ENCODE peak calls at places on chromosomes 5 and 9, in six cellular contexts. H is IMR-90, P is neuronal stem cell, U is mesenchymal stem cell, L is mesendoderm, X is trophoblast cell. Q is an unnamed sample.

GRCh38 chr9:11064853-11065252 is 452.1 kb upstream of the PTPRD start:
- DNase-seq in U (no peak), P (no peak), L (no peak), X (no peak), H (no peak), Q (no peak)

GRCh38 chr5:75438722-75439121 is 72.7 kb downstream of the CERT1 start:
- DNase-seq in L (no peak), U (no peak), P (no peak), X (no peak), H (no peak), Q (no peak)

GRCh38 chr9:16515207-16515606 is 355.3 kb downstream of the BNC2 start:
- DNase-seq in L (peak; percentile 58), X (no peak), U (peak; percentile 54), P (peak; percentile 35), H (peak; percentile 25), Q (peak; percentile 46)

GRCh38 chr9:129640086-129640870 is 1.7 kb downstream of the ASB6 start:
- DNase-seq in U (peak; percentile 37), L (no peak), X (no peak), H (peak; percentile 39), P (no peak), Q (no peak)

GRCh38 chr5:154871732-154872131 is 13.3 kb downstream of the CNOT8 start:
- DNase-seq in P (no peak), L (no peak), X (no peak), U (no peak), H (no peak), Q (no peak)

GRCh38 chr9:5493597-5494511 is 16.5 kb upstream of the PDCD1LG2 start:
- DNase-seq in H (peak; percentile 92), L (no peak), U (peak; percentile 66), X (no peak), P (no peak), Q (no peak)

GRCh38 chr9:127143920-127144465 is 21.6 kb upstream of the ANGPTL2 start:
- DNase-seq in X (no peak), P (no peak), H (no peak), U (no peak), L (no peak), Q (no peak)

GRCh38 chr5:143887901-143888648 is 76.1 kb downstream of the HMHB1 start:
- DNase-seq in H (peak; percentile 75), X (no peak), L (no peak), P (no peak), U (peak; percentile 87), Q (no peak)

GRCh38 chr9:78919701-78920100 is 622.8 kb downstream of the PSAT1 start:
- DNase-seq in U (no peak), L (no peak), X (no peak), P (no peak), H (peak; percentile 20), Q (no peak)

GRCh38 chr9:5767968-5768932 is 64.7 kb downstream of the ERMP1 start:
- DNase-seq in U (no peak), X (peak; percentile 2), L (peak; percentile 8), P (no peak), H (no peak), Q (no peak)

GRCh38 chr5:159878988-159879471 is 37.3 kb upstream of the ADRA1B start:
- DNase-seq in H (peak; percentile 85), P (peak; percentile 67), L (peak; percentile 95), X (peak; percentile 81), U (peak; percentile 94), Q (peak; percentile 84)

GRCh38 chr5:17018871-17019270 is 82.8 kb upstream of the MYO10 start:
- DNase-seq in X (no peak), U (no peak), H (no peak), L (no peak), P (no peak), Q (no peak)

GRCh38 chr5:93503598-93504067 is 77.4 kb downstream of the NR2F1-AS1 start:
- DNase-seq in U (peak; percentile 98), H (peak; percentile 97), L (peak; percentile 31), P (no peak), X (no peak), Q (no peak)

GRCh38 chr5:10352404-10353240 is 873 bp upstream of the MARCHF6 start:
- DNase-seq in X (no peak), P (no peak), L (peak; percentile 75), U (peak; percentile 67), H (peak; percentile 52), Q (no peak)

DNA sequence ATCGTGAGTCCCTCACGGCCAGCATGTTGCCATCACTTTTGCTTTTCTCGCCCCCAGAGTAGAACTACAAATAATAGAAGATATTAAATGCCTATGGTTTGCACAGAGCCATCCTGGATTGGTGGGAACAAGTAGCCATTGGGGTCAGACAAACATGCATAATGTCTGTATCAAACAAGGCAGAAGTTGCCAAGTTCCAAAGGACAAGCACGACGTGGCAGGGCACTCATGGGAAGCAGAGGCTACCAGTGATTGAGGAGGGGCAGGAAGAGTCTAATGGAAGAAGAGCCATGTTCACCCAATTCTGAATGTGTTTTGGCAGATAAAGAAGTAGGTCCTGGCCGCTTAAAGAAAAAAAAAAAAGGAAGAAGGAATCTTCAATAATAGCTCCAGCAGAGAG is 153.8 kb upstream of the ADCY2 start:
- DNase-seq in P (no peak), H (no peak), L (no peak), U (no peak), X (no peak), Q (no peak)
- H3K9ac ChIP-seq in P (no peak overlapping the region), H (no peak overlapping the region), L (no peak overlapping the region), U (no peak overlapping the region), X (no peak overlapping the region), Q (no peak overlapping the region)

GRCh38 chr5:1936413-1936812 is 53.7 kb upstream of the IRX4 start:
- DNase-seq in X (peak; percentile 65), U (no peak), L (peak; percentile 40), P (no peak), H (no peak), Q (peak; percentile 23)
- H3K23ac ChIP-seq in X (no peak overlapping the region), U (no peak overlapping the region), L (no peak overlapping the region), P (no peak overlapping the region), H (no peak overlapping the region), Q (no peak overlapping the region)

DNA sequence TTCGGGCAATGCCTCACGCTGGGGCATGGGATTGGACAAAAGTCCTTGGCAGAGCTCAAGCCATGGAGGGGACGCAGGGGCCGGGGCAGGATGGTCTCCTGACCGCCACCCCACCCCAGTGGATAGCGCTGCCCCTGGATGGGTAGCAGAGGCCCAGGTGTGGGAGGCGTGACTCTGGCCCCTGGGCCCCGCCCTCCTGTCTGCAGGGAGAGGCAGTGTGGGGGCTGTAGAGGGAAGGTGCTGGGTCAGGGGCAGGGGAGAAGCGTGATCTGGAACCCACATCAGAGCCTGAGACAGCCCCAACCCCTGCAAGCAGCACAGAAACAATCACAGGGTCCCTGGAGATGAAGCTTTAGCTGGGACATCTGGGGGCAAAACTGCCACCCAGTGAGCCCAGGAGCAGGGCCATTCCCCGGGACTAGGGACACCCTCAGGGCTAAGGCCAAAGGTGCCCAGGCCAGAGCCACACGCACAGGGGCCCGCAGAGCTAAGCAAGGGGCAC is 36.2 kb downstream of the NACC2 start:
- DNase-seq in X (no peak), L (no peak), P (no peak), U (no peak), H (no peak), Q (no peak)
- H2AK5ac ChIP-seq in X (no peak overlapping the region), L (no peak overlapping the region), P (peak overlapping the region; percentile 57), U (no peak overlapping the region), H (no peak overlapping the region), Q (no peak overlapping the region)

GRCh38 chr9:35790385-35791291 is 753 bp upstream of the NPR2 start:
- DNase-seq in H (peak; percentile 83), L (peak; percentile 91), U (peak; percentile 88), X (peak; percentile 47), P (peak; percentile 71), Q (peak; percentile 75)

GRCh38 chr9:35792826-35793225 is 1.4 kb downstream of the NPR2 start:
- DNase-seq in X (no peak), H (no peak), U (no peak), L (no peak), P (no peak), Q (no peak)

GRCh38 chr9:35793461-35793860 is 2.1 kb downstream of the NPR2 start:
- DNase-seq in H (no peak), L (no peak), U (no peak), P (no peak), X (no peak), Q (no peak)

GRCh38 chr9:35791321-35791921 is at the start of gene NPR2:
- DNase-seq in U (peak; percentile 43), L (peak; percentile 43), P (no peak), X (no peak), H (peak; percentile 9), Q (no peak)

DNA sequence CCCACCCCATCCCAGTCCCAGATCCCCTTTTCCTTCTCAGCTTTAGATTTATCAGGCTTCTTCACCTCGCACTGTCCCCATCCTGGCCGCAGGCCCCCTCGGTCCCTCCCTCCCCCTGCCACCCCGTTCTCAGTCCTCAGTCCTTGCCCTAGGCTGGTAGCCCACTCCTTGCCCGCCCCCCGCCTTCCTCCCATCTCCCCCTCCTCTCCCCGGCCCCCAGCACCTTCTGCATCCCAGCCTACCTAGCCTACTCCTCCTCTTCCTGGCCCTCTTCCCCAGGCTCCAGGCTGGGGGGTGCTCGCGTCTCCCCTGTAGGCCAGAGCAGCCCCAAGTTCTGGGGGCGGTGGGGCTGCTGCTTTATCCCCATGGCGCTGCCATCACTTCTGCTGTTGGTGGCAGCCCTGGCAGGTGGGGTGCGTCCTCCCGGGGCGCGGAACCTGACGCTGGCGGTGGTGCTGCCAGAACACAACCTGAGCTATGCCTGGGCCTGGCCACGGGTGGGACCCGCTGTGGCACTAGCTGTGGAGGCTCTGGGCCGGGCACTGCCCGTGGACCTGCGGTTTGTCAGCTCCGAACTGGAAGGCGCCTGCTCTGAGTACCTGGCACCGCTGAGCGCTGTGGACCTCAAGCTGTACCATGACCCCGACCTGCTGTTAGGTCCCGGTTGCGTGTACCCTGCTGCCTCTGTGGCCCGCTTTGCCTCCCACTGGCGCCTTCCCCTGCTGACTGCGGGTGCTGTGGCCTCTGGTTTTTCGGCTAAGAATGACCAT is 838 bp downstream of the NPR2 start:
- DNase-seq in U (no peak), P (no peak), X (no peak), H (no peak), L (no peak), Q (no peak)
- H3K9ac ChIP-seq in U (peak overlapping the region; percentile 91), P (peak overlapping the region; percentile 53), X (no peak overlapping the region), H (peak overlapping the region; percentile 90), L (no peak overlapping the region), Q (no peak overlapping the region)